ENCODE peak calls at places on chromosome 10, in five cellular contexts. One of them, this sample, is unnamed.

GRCh38 chr10:101097881-101098280 is 33.2 kb upstream of the TLX1 start:
- DNase-seq in keratinocyte: no peak
- DNase-seq in epithelial cell of esophagus: no peak
- DNase-seq in tibial artery: no peak
- DNase-seq in cardiac muscle cell: no peak
- DNase-seq in this sample: no peak

GRCh38 chr10:71970331-71970730 is 6.1 kb downstream of the CHST3 start:
- DNase-seq in epithelial cell of esophagus: peak; percentile 46
- DNase-seq in keratinocyte: no peak
- DNase-seq in tibial artery: peak; percentile 54
- DNase-seq in cardiac muscle cell: no peak
- DNase-seq in this sample: no peak

GRCh38 chr10:7945025-7945424 is 109.5 kb upstream of the GATA3 start:
- DNase-seq in tibial artery: no peak
- DNase-seq in cardiac muscle cell: no peak
- DNase-seq in keratinocyte: no peak
- DNase-seq in epithelial cell of esophagus: peak; percentile 30
- DNase-seq in this sample: no peak

GRCh38 chr10:11302181-11302580 is 284.5 kb downstream of the CELF2 start:
- DNase-seq in keratinocyte: no peak
- DNase-seq in cardiac muscle cell: no peak
- DNase-seq in epithelial cell of esophagus: no peak
- DNase-seq in tibial artery: no peak
- DNase-seq in this sample: no peak

GRCh38 chr10:97922378-97922758 is 72.7 kb downstream of the GOLGA7B start:
- DNase-seq in keratinocyte: no peak
- DNase-seq in epithelial cell of esophagus: no peak
- DNase-seq in cardiac muscle cell: no peak
- DNase-seq in tibial artery: no peak
- DNase-seq in this sample: no peak

GRCh38 chr10:33291053-33291592 is 43.3 kb downstream of the NRP1 start:
- DNase-seq in keratinocyte: peak; percentile 26
- DNase-seq in cardiac muscle cell: peak; percentile 68
- DNase-seq in epithelial cell of esophagus: peak; percentile 81
- DNase-seq in tibial artery: no peak
- DNase-seq in this sample: peak; percentile 73

GRCh38 chr10:10353326-10353725 is 664.3 kb upstream of the CELF2 start:
- DNase-seq in keratinocyte: no peak
- DNase-seq in epithelial cell of esophagus: no peak
- DNase-seq in cardiac muscle cell: no peak
- DNase-seq in tibial artery: no peak
- DNase-seq in this sample: peak; percentile 7

GRCh38 chr10:107476408-107476807 is 311.9 kb upstream of the SORCS1 start:
- DNase-seq in epithelial cell of esophagus: no peak
- DNase-seq in cardiac muscle cell: no peak
- DNase-seq in tibial artery: no peak
- DNase-seq in keratinocyte: no peak
- DNase-seq in this sample: no peak

GRCh38 chr10:95531994-95532399 is 29.2 kb downstream of the SORBS1 start:
- DNase-seq in tibial artery: no peak
- DNase-seq in keratinocyte: no peak
- DNase-seq in epithelial cell of esophagus: no peak
- DNase-seq in cardiac muscle cell: no peak
- DNase-seq in this sample: no peak

GRCh38 chr10:45425628-45426563 is 51.9 kb downstream of the ALOX5 start:
- DNase-seq in cardiac muscle cell: no peak
- DNase-seq in tibial artery: no peak
- DNase-seq in epithelial cell of esophagus: peak; percentile 38
- DNase-seq in keratinocyte: no peak
- DNase-seq in this sample: peak; percentile 3

GRCh38 chr10:11473128-11473760 is 138.2 kb downstream of the USP6NL start:
- DNase-seq in cardiac muscle cell: peak; percentile 28
- DNase-seq in epithelial cell of esophagus: no peak
- DNase-seq in keratinocyte: no peak
- DNase-seq in tibial artery: no peak
- DNase-seq in this sample: no peak

GRCh38 chr10:28970231-28970630 is 292.9 kb downstream of the BAMBI start:
- DNase-seq in epithelial cell of esophagus: no peak
- DNase-seq in cardiac muscle cell: peak; percentile 77
- DNase-seq in keratinocyte: no peak
- DNase-seq in tibial artery: no peak
- DNase-seq in this sample: peak; percentile 6

GRCh38 chr10:102421645-102422585 is 1.3 kb downstream of the FBXL15 start:
- DNase-seq in epithelial cell of esophagus: peak; percentile 49
- DNase-seq in cardiac muscle cell: no peak
- DNase-seq in keratinocyte: no peak
- DNase-seq in tibial artery: no peak
- DNase-seq in this sample: no peak

GRCh38 chr10:58267713-58268453 is at the start of gene IPMK:
- DNase-seq in epithelial cell of esophagus: peak; percentile 96
- DNase-seq in tibial artery: peak; percentile 93
- DNase-seq in keratinocyte: no peak
- DNase-seq in cardiac muscle cell: peak; percentile 95
- DNase-seq in this sample: peak; percentile 74

GRCh38 chr10:68602434-68602833 is 42.3 kb downstream of the TET1 start:
- DNase-seq in cardiac muscle cell: no peak
- DNase-seq in tibial artery: no peak
- DNase-seq in keratinocyte: no peak
- DNase-seq in epithelial cell of esophagus: no peak
- DNase-seq in this sample: no peak
- H3K4me3 ChIP-seq in cardiac muscle cell: no peak overlapping the region
- H3K4me3 ChIP-seq in tibial artery: no peak overlapping the region
- H3K4me3 ChIP-seq in keratinocyte: no peak overlapping the region
- H3K4me3 ChIP-seq in epithelial cell of esophagus: no peak overlapping the region
- H3K4me3 ChIP-seq in this sample: no peak overlapping the region

GRCh38 chr10:17228081-17229015 is at the start of gene VIM:
- DNase-seq in keratinocyte: peak; percentile 80
- DNase-seq in epithelial cell of esophagus: peak; percentile 93
- DNase-seq in cardiac muscle cell: peak; percentile 96
- DNase-seq in tibial artery: peak; percentile 97
- DNase-seq in this sample: peak; percentile 98

GRCh38 chr10:17232276-17232987 is 4.4 kb downstream of the VIM start:
- DNase-seq in epithelial cell of esophagus: no peak
- DNase-seq in cardiac muscle cell: no peak
- DNase-seq in keratinocyte: no peak
- DNase-seq in tibial artery: no peak
- DNase-seq in this sample: peak; percentile 36

GRCh38 chr10:17229717-17229966 is 1.6 kb downstream of the VIM start:
- DNase-seq in epithelial cell of esophagus: no peak
- DNase-seq in tibial artery: peak; percentile 38
- DNase-seq in keratinocyte: no peak
- DNase-seq in cardiac muscle cell: no peak
- DNase-seq in this sample: peak; percentile 28

GRCh38 chr10:17229016-17229716 is 1.1 kb downstream of the VIM start:
- DNase-seq in keratinocyte: no peak
- DNase-seq in epithelial cell of esophagus: peak; percentile 58
- DNase-seq in cardiac muscle cell: peak; percentile 95
- DNase-seq in tibial artery: peak; percentile 94
- DNase-seq in this sample: peak; percentile 89

DNA sequence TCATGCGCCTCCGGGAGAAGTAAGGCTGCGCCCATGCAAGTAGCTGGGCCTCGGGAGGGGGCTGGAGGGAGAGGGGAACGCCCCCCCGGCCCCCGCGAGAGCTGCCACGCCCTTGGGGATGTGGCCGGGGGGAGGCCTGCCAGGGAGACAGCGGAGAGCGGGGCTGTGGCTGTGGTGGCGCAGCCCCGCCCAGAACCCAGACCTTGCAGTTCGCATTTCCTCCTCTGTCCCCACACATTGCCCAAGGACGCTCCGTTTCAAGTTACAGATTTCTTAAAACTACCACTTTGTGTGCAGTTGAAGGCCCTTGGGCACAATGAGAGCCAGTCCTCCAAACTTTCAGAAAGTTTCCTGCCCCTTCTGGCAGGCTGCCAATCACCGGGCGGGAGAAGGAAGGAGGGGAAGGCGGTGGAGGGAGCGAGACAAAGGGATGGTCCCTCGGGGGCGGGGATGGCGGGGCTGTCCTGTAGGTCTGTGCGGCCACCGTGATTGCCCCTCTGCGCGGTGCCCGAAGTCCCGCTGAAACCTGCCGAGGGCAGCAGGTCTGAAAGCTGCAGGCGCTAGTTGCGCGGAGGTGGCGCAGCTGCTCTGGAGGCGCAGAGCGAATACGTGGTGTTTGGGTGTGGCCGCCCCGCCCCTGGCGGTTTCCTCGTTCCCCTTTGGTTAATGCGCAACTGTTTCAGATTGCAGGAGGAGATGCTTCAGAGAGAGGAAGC is 2.1 kb downstream of the VIM start:
- DNase-seq in cardiac muscle cell: peak; percentile 83
- DNase-seq in tibial artery: peak; percentile 80
- DNase-seq in epithelial cell of esophagus: peak; percentile 91
- DNase-seq in keratinocyte: no peak
- DNase-seq in this sample: peak; percentile 44
- TF ChIP-seq CTCF in cardiac muscle cell: no peak
- TF ChIP-seq CTCF in tibial artery: peak; percentile 33
- TF ChIP-seq CTCF in epithelial cell of esophagus: no peak
- TF ChIP-seq CTCF in keratinocyte: peak; percentile 9
- TF ChIP-seq CTCF in this sample: no peak

GRCh38 chr10:123995082-123995460 is 98.3 kb downstream of the CHST15 start:
- DNase-seq in tibial artery: no peak
- DNase-seq in cardiac muscle cell: no peak
- DNase-seq in epithelial cell of esophagus: no peak
- DNase-seq in keratinocyte: no peak
- DNase-seq in this sample: peak; percentile 60

GRCh38 chr10:123994417-123995081 is 98.8 kb downstream of the CHST15 start:
- DNase-seq in cardiac muscle cell: peak; percentile 92
- DNase-seq in keratinocyte: peak; percentile 64
- DNase-seq in tibial artery: peak; percentile 69
- DNase-seq in epithelial cell of esophagus: peak; percentile 91
- DNase-seq in this sample: peak; percentile 85

GRCh38 chr10:123991622-123992570 is 100.3 kb upstream of the CPXM2 start:
- DNase-seq in epithelial cell of esophagus: peak; percentile 21
- DNase-seq in cardiac muscle cell: peak; percentile 19
- DNase-seq in keratinocyte: no peak
- DNase-seq in tibial artery: no peak
- DNase-seq in this sample: no peak

GRCh38 chr10:123995461-123996131 is 97.8 kb downstream of the CHST15 start:
- DNase-seq in tibial artery: no peak
- DNase-seq in cardiac muscle cell: peak; percentile 87
- DNase-seq in keratinocyte: no peak
- DNase-seq in epithelial cell of esophagus: peak; percentile 77
- DNase-seq in this sample: peak; percentile 87

GRCh38 chr10:123993534-123994416 is 99.6 kb downstream of the CHST15 start:
- DNase-seq in keratinocyte: no peak
- DNase-seq in epithelial cell of esophagus: no peak
- DNase-seq in cardiac muscle cell: no peak
- DNase-seq in tibial artery: no peak
- DNase-seq in this sample: no peak
- H3K4me3 ChIP-seq in keratinocyte: no peak overlapping the region
- H3K4me3 ChIP-seq in epithelial cell of esophagus: no peak overlapping the region
- H3K4me3 ChIP-seq in cardiac muscle cell: no peak overlapping the region
- H3K4me3 ChIP-seq in tibial artery: no peak overlapping the region
- H3K4me3 ChIP-seq in this sample: no peak overlapping the region

GRCh38 chr10:31353574-31353973 is 34.6 kb downstream of the ZEB1 start:
- DNase-seq in keratinocyte: peak; percentile 50
- DNase-seq in tibial artery: no peak
- DNase-seq in cardiac muscle cell: peak; percentile 28
- DNase-seq in epithelial cell of esophagus: peak; percentile 95
- DNase-seq in this sample: peak; percentile 85
- TF ChIP-seq CTCF in keratinocyte: no peak
- TF ChIP-seq CTCF in tibial artery: no peak
- TF ChIP-seq CTCF in cardiac muscle cell: no peak
- TF ChIP-seq CTCF in epithelial cell of esophagus: peak; percentile 29
- TF ChIP-seq CTCF in this sample: peak; percentile 21

DNA sequence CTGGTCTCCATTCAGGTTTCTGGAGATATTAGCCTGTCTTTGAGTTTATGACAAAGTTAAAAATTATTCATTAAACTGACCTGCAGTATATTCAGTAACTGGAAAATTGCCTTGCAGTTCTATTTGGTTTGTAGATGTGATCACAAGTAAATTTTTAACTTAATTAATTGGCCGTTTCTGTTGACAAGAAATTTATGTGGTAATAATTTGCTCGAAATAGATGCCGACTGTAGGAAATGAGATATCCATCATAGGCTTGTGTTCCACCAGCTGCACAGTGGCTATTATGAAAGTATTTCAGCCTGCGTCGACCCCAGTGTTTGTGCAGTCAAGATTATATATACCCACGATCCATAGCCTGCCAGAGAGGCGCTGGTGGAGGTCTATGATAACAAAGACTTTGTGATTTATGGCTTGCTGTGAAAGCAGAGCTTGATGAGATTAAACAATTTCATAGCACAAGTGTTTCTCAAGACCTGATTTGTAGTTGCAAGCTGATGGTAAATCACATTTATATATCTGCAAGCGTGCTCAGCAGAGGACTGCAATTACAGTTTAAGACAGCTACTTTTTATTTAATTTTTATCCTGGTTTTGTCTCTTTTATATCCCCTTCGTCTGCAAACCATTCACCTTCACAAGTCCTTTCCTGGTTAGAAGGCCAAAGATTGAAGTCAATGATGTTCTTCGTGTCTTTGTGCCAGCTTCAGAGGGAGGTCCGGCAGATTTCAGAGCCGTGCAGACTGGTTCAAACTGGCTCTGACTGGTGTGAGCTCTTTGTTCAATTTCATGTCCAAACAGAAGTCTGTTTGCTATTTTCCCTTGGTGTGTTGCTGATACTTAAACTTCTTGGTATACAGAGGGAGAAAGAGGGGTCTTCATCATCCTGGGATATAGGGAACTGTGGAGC is 851.0 kb downstream of the LRMDA start:
- DNase-seq in keratinocyte: no peak
- DNase-seq in tibial artery: no peak
- DNase-seq in cardiac muscle cell: peak; percentile 47
- DNase-seq in epithelial cell of esophagus: no peak
- DNase-seq in this sample: no peak
- H3K4me3 ChIP-seq in keratinocyte: no peak overlapping the region
- H3K4me3 ChIP-seq in tibial artery: no peak overlapping the region
- H3K4me3 ChIP-seq in cardiac muscle cell: no peak overlapping the region
- H3K4me3 ChIP-seq in epithelial cell of esophagus: no peak overlapping the region
- H3K4me3 ChIP-seq in this sample: no peak overlapping the region

This sample was measured in fibroblast of mammary gland.